ENCODE peak calls at places on chromosomes 3 and 15, in four cellular contexts. One of them, this sample, is unnamed. For H3K79me2, the result is how much of the 10 kb centered on the place peaks cover.

GRCh38 chr3:9301798-9302197 is 52.4 kb upstream of the SRGAP3 start:
- DNase-seq in K562: no peak
- DNase-seq in HepG2: no peak
- DNase-seq in SK-N-SH: no peak
- DNase-seq in this sample: no peak

GRCh38 chr3:127454051-127454450 is 136.5 kb downstream of the TPRA1 start:
- DNase-seq in K562: no peak
- DNase-seq in HepG2: no peak
- DNase-seq in SK-N-SH: no peak
- DNase-seq in this sample: no peak

GRCh38 chr3:174488527-174488926 is 370.6 kb upstream of the NAALADL2 start:
- DNase-seq in K562: no peak
- DNase-seq in HepG2: no peak
- DNase-seq in SK-N-SH: no peak
- DNase-seq in this sample: no peak

GRCh38 chr15:101523560-101523940 is 34.0 kb upstream of the PCSK6 start:
- DNase-seq in K562: no peak
- DNase-seq in HepG2: peak
- DNase-seq in SK-N-SH: peak
- DNase-seq in this sample: no peak

GRCh38 chr3:190429681-190430080 is 20.0 kb downstream of the TMEM207 start:
- DNase-seq in K562: no peak
- DNase-seq in HepG2: no peak
- DNase-seq in SK-N-SH: no peak
- DNase-seq in this sample: no peak

GRCh38 chr3:151567477-151567876 is 106.6 kb upstream of the IGSF10 start:
- DNase-seq in K562: no peak
- DNase-seq in HepG2: no peak
- DNase-seq in SK-N-SH: no peak
- DNase-seq in this sample: no peak

GRCh38 chr3:51391566-51392300 is 648 bp downstream of the RBM15B start:
- DNase-seq in K562: peak
- DNase-seq in HepG2: no peak
- DNase-seq in SK-N-SH: peak
- DNase-seq in this sample: no peak

GRCh38 chr15:73889725-73890124 is 16.4 kb downstream of the TBC1D21 start:
- DNase-seq in K562: no peak
- DNase-seq in HepG2: no peak
- DNase-seq in SK-N-SH: no peak
- DNase-seq in this sample: no peak

GRCh38 chr15:52180196-52180835 is 10.9 kb downstream of the GNB5 start:
- DNase-seq in K562: peak
- DNase-seq in HepG2: no peak
- DNase-seq in SK-N-SH: no peak
- DNase-seq in this sample: no peak

GRCh38 chr3:69921651-69922050 is 77.9 kb upstream of the SAMMSON start:
- DNase-seq in K562: no peak
- DNase-seq in HepG2: no peak
- DNase-seq in SK-N-SH: no peak
- DNase-seq in this sample: no peak

GRCh38 chr3:42314411-42314810 is 48.4 kb upstream of the CCK start:
- DNase-seq in K562: no peak
- DNase-seq in HepG2: no peak
- DNase-seq in SK-N-SH: no peak
- DNase-seq in this sample: peak

GRCh38 chr3:26437678-26438077 is 184.9 kb upstream of the LRRC3B start:
- DNase-seq in K562: no peak
- DNase-seq in HepG2: no peak
- DNase-seq in SK-N-SH: no peak
- DNase-seq in this sample: no peak

GRCh38 chr3:120641696-120642246 is 40.3 kb downstream of the HGD start:
- DNase-seq in K562: no peak
- DNase-seq in HepG2: no peak
- DNase-seq in SK-N-SH: no peak
- DNase-seq in this sample: no peak

GRCh38 chr3:191269289-191270085 is 59.7 kb upstream of the CCDC50 start:
- DNase-seq in K562: no peak
- DNase-seq in HepG2: no peak
- DNase-seq in SK-N-SH: no peak
- DNase-seq in this sample: no peak

GRCh38 chr15:52104532-52105004 is 8.0 kb downstream of the BCL2L10 start:
- DNase-seq in K562: no peak
- DNase-seq in HepG2: no peak
- DNase-seq in SK-N-SH: no peak
- DNase-seq in this sample: no peak

GRCh38 chr3:169241928-169242751 is 421.4 kb downstream of the MECOM start:
- DNase-seq in K562: no peak
- DNase-seq in HepG2: no peak
- DNase-seq in SK-N-SH: peak
- DNase-seq in this sample: no peak

GRCh38 chr3:194364314-194364651 is 5.3 kb downstream of the LRRC15 start:
- DNase-seq in K562: no peak
- DNase-seq in HepG2: no peak
- DNase-seq in SK-N-SH: no peak
- DNase-seq in this sample: no peak

GRCh38 chr15:51450001-51450400 is 108.5 kb downstream of the GLDN start:
- DNase-seq in K562: no peak
- DNase-seq in HepG2: peak
- DNase-seq in SK-N-SH: no peak
- DNase-seq in this sample: peak

GRCh38 chr3:192042116-192042515 is 581.2 kb downstream of the PYDC2 start:
- DNase-seq in K562: no peak
- DNase-seq in HepG2: no peak
- DNase-seq in SK-N-SH: no peak
- DNase-seq in this sample: no peak

GRCh38 chr15:50280271-50280670 is 14.7 kb upstream of the HDC start:
- DNase-seq in K562: no peak
- DNase-seq in HepG2: no peak
- DNase-seq in SK-N-SH: no peak
- DNase-seq in this sample: no peak

GRCh38 chr3:182241777-182242556 is 530.2 kb downstream of the SOX2 start:
- DNase-seq in K562: no peak
- DNase-seq in HepG2: peak
- DNase-seq in SK-N-SH: peak
- DNase-seq in this sample: no peak

GRCh38 chr3:64444619-64445317 is 219.5 kb upstream of the PRICKLE2 start:
- DNase-seq in K562: no peak
- DNase-seq in HepG2: no peak
- DNase-seq in SK-N-SH: peak
- DNase-seq in this sample: no peak

GRCh38 chr15:31871887-31872281 is 158.4 kb upstream of the CHRNA7 start:
- DNase-seq in K562: no peak
- DNase-seq in HepG2: no peak
- DNase-seq in SK-N-SH: no peak
- DNase-seq in this sample: no peak

GRCh38 chr3:100970537-100970936 is 22.7 kb downstream of the ABI3BP start:
- DNase-seq in K562: no peak
- DNase-seq in HepG2: no peak
- DNase-seq in SK-N-SH: no peak
- DNase-seq in this sample: no peak

GRCh38 chr15:63870403-63871209 is 36.9 kb upstream of the HERC1 start:
- DNase-seq in K562: peak
- DNase-seq in HepG2: peak
- DNase-seq in SK-N-SH: no peak
- DNase-seq in this sample: no peak

GRCh38 chr3:42473083-42473932 is 29.1 kb upstream of the VIPR1 start:
- DNase-seq in K562: no peak
- DNase-seq in HepG2: no peak
- DNase-seq in SK-N-SH: no peak
- DNase-seq in this sample: no peak

GRCh38 chr3:162390891-162391290 is 894.3 kb downstream of the OTOL1 start:
- DNase-seq in K562: no peak
- DNase-seq in HepG2: no peak
- DNase-seq in SK-N-SH: no peak
- DNase-seq in this sample: peak

GRCh38 chr3:58009026-58009748 is 965 bp downstream of the FLNB start:
- DNase-seq in K562: peak
- DNase-seq in HepG2: no peak
- DNase-seq in SK-N-SH: peak
- DNase-seq in this sample: no peak

GRCh38 chr3:185152433-185153169 is at the start of gene C3orf70:
- DNase-seq in K562: peak
- DNase-seq in HepG2: no peak
- DNase-seq in SK-N-SH: peak
- DNase-seq in this sample: no peak

GRCh38 chr3:149898771-149899170 is 71.9 kb downstream of the PFN2 start:
- DNase-seq in K562: no peak
- DNase-seq in HepG2: no peak
- DNase-seq in SK-N-SH: no peak
- DNase-seq in this sample: peak

GRCh38 chr3:88142094-88142624 is 7.6 kb upstream of the C3orf38 start:
- DNase-seq in K562: no peak
- DNase-seq in HepG2: no peak
- DNase-seq in SK-N-SH: no peak
- DNase-seq in this sample: no peak

GRCh38 chr3:132563409-132564074 is 33.5 kb upstream of the ACKR4 start:
- DNase-seq in K562: no peak
- DNase-seq in HepG2: no peak
- DNase-seq in SK-N-SH: no peak
- DNase-seq in this sample: no peak

GRCh38 chr3:83048556-83048955 is 1287.1 kb upstream of the GBE1 start:
- DNase-seq in K562: no peak
- DNase-seq in HepG2: no peak
- DNase-seq in SK-N-SH: no peak
- DNase-seq in this sample: no peak

GRCh38 chr3:170572665-170573253 is 13.1 kb downstream of the SLC7A14 start:
- DNase-seq in K562: no peak
- DNase-seq in HepG2: no peak
- DNase-seq in SK-N-SH: no peak
- DNase-seq in this sample: no peak

GRCh38 chr3:66394261-66395249 is 106.3 kb downstream of the LRIG1 start:
- DNase-seq in K562: no peak
- DNase-seq in HepG2: no peak
- DNase-seq in SK-N-SH: no peak
- DNase-seq in this sample: no peak

GRCh38 chr3:187041362-187042061 is 97.8 kb downstream of the RPL39L start:
- DNase-seq in K562: peak
- DNase-seq in HepG2: peak
- DNase-seq in SK-N-SH: no peak
- DNase-seq in this sample: no peak

GRCh38 chr3:152539191-152539764 is 270.5 kb downstream of the MBNL1 start:
- DNase-seq in K562: no peak
- DNase-seq in HepG2: peak
- DNase-seq in SK-N-SH: no peak
- DNase-seq in this sample: no peak

GRCh38 chr15:45199136-45199810 is 11.5 kb upstream of the SHF start:
- DNase-seq in K562: no peak
- DNase-seq in HepG2: peak
- DNase-seq in SK-N-SH: no peak
- DNase-seq in this sample: no peak

GRCh38 chr3:49927798-49928197 is 1.8 kb downstream of the MON1A start:
- DNase-seq in K562: no peak
- DNase-seq in HepG2: peak
- DNase-seq in SK-N-SH: no peak
- DNase-seq in this sample: no peak
- H3K79me2 ChIP-seq in K562: under half
- H3K79me2 ChIP-seq in HepG2: under half
- H3K79me2 ChIP-seq in SK-N-SH: under half
- H3K79me2 ChIP-seq in this sample: under half

DNA sequence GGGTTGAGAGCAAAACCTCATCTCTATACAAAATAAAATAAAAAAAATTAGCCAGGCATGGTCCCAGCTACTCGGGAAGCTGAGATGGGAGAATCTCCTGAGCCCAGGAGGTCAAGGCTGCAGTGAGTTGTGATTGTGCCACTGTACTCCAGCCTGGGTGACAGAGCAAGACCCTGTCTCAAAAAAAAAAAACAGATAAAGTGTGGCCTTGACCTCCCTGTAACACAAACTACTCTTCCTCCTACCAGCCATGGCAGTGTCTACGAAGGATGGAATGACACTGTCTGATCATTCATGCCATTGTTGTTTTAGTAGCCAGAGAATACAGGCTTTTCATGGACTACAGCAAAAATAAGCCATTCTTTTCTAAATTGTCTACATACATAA is 117.1 kb upstream of the IQSEC1 start:
- DNase-seq in K562: no peak
- DNase-seq in HepG2: peak
- DNase-seq in SK-N-SH: no peak
- DNase-seq in this sample: no peak
- TF ChIP-seq ELF1 in K562: no peak
- TF ChIP-seq ELF1 in HepG2: no peak
- TF ChIP-seq ELF1 in SK-N-SH: no peak
- TF ChIP-seq ELF1 in this sample: no peak

GRCh38 chr3:48000212-48000611 is 16.0 kb downstream of the MAP4 start:
- DNase-seq in K562: no peak
- DNase-seq in HepG2: peak
- DNase-seq in SK-N-SH: no peak
- DNase-seq in this sample: no peak

GRCh38 chr3:47996440-47996839 is 19.8 kb downstream of the MAP4 start:
- DNase-seq in K562: no peak
- DNase-seq in HepG2: no peak
- DNase-seq in SK-N-SH: no peak
- DNase-seq in this sample: no peak

GRCh38 chr3:48004694-48005093 is 11.5 kb downstream of the MAP4 start:
- DNase-seq in K562: no peak
- DNase-seq in HepG2: no peak
- DNase-seq in SK-N-SH: no peak
- DNase-seq in this sample: no peak

GRCh38 chr3:48002787-48003186 is 13.4 kb downstream of the MAP4 start:
- DNase-seq in K562: no peak
- DNase-seq in HepG2: no peak
- DNase-seq in SK-N-SH: no peak
- DNase-seq in this sample: no peak

GRCh38 chr3:48001991-48002390 is 14.2 kb downstream of the MAP4 start:
- DNase-seq in K562: no peak
- DNase-seq in HepG2: no peak
- DNase-seq in SK-N-SH: no peak
- DNase-seq in this sample: no peak
- H3K79me2 ChIP-seq in K562: under half
- H3K79me2 ChIP-seq in HepG2: under half
- H3K79me2 ChIP-seq in SK-N-SH: half or more
- H3K79me2 ChIP-seq in this sample: half or more

GRCh38 chr15:90018216-90018831 is 17.2 kb downstream of the ZNF710 start:
- DNase-seq in K562: no peak
- DNase-seq in HepG2: no peak
- DNase-seq in SK-N-SH: no peak
- DNase-seq in this sample: no peak
- TF ChIP-seq ELF1 in K562: no peak
- TF ChIP-seq ELF1 in HepG2: no peak
- TF ChIP-seq ELF1 in SK-N-SH: no peak
- TF ChIP-seq ELF1 in this sample: no peak

GRCh38 chr3:11612515-11613184 is 31.1 kb downstream of the VGLL4 start:
- DNase-seq in K562: no peak
- DNase-seq in HepG2: peak
- DNase-seq in SK-N-SH: no peak
- DNase-seq in this sample: no peak

GRCh38 chr3:11609481-11609880 is 34.2 kb downstream of the VGLL4 start:
- DNase-seq in K562: no peak
- DNase-seq in HepG2: no peak
- DNase-seq in SK-N-SH: no peak
- DNase-seq in this sample: no peak

GRCh38 chr3:11611271-11611893 is 32.3 kb downstream of the VGLL4 start:
- DNase-seq in K562: no peak
- DNase-seq in HepG2: no peak
- DNase-seq in SK-N-SH: no peak
- DNase-seq in this sample: no peak

GRCh38 chr3:11610044-11610671 is 33.6 kb downstream of the VGLL4 start:
- DNase-seq in K562: no peak
- DNase-seq in HepG2: peak
- DNase-seq in SK-N-SH: peak
- DNase-seq in this sample: no peak

GRCh38 chr3:11610700-11611099 is 33.0 kb downstream of the VGLL4 start:
- DNase-seq in K562: no peak
- DNase-seq in HepG2: no peak
- DNase-seq in SK-N-SH: no peak
- DNase-seq in this sample: no peak
- H3K79me2 ChIP-seq in K562: under half
- H3K79me2 ChIP-seq in HepG2: half or more
- H3K79me2 ChIP-seq in SK-N-SH: half or more
- H3K79me2 ChIP-seq in this sample: under half